ENCODE peak calls at places on chromosomes 13 and 19, in nine cellular contexts. K is ovary, B is lung, H is cardiac muscle cell, R is cardiac fibroblast, C is AG04449, W is uterus, X is fibroblast of pulmonary artery, L is spleen. U is an unnamed sample.

GRCh38 chr13:107641574-107641973 is 573.8 kb downstream of the LIG4 start:
- DNase-seq in C (no peak), H (no peak), L (no peak), K (no peak), R (no peak), W (no peak), X (no peak), B (no peak), U (no peak)

GRCh38 chr13:20359335-20359734 is 127.2 kb upstream of the GJB6 start:
- DNase-seq in H (no peak), X (peak; percentile 96), R (peak; percentile 90), C (peak; percentile 96), B (no peak), L (no peak), K (no peak), W (no peak), U (no peak)

GRCh38 chr19:7925171-7925837 is 631 bp downstream of the CTXN1 start:
- DNase-seq in X (peak; percentile 80), L (peak; percentile 92), W (peak; percentile 82), H (peak; percentile 93), B (peak; percentile 62), K (peak; percentile 76), R (peak; percentile 73), C (no peak), U (no peak)

GRCh38 chr19:28148554-28148953 is 1064.4 kb downstream of the UQCRFS1 start:
- DNase-seq in H (no peak), C (no peak), B (no peak), W (no peak), K (no peak), R (no peak), X (no peak), L (no peak), U (no peak)

GRCh38 chr13:25420161-25420560 is 48.4 kb downstream of the ATP8A2 start:
- DNase-seq in X (no peak), B (no peak), R (no peak), L (no peak), H (no peak), W (no peak), K (no peak), C (no peak), U (no peak)

GRCh38 chr13:59774511-59774911 is 389.2 kb downstream of the DIAPH3 start:
- DNase-seq in H (no peak), B (no peak), K (no peak), R (peak; percentile 63), L (no peak), C (peak; percentile 63), X (peak; percentile 63), W (no peak), U (no peak)

GRCh38 chr13:47085346-47085745 is 188.5 kb upstream of the HTR2A start:
- DNase-seq in R (no peak), H (no peak), K (no peak), L (no peak), C (peak; percentile 29), B (no peak), W (no peak), X (no peak), U (no peak)

GRCh38 chr13:98541701-98542203 is 35.2 kb downstream of the STK24 start:
- DNase-seq in K (no peak), R (no peak), X (no peak), W (no peak), B (no peak), L (no peak), C (no peak), H (no peak), U (no peak)

GRCh38 chr13:33870046-33870668 is 52.2 kb downstream of the RFC3 start:
- DNase-seq in H (no peak), R (no peak), X (no peak), B (no peak), L (no peak), C (no peak), W (no peak), K (no peak), U (peak; percentile 51)

GRCh38 chr13:89968468-89968867 is 1379.0 kb upstream of the MIR17HG start:
- DNase-seq in H (no peak), R (no peak), C (no peak), B (no peak), W (no peak), L (no peak), K (no peak), X (no peak), U (no peak)

GRCh38 chr13:89969996-89970709 is 1377.3 kb upstream of the MIR17HG start:
- DNase-seq in R (peak; percentile 4), X (peak; percentile 3), B (no peak), L (no peak), W (no peak), H (no peak), C (no peak), K (no peak), U (no peak)

GRCh38 chr13:89965252-89965651 is 1382.2 kb upstream of the MIR17HG start:
- DNase-seq in C (no peak), B (no peak), L (no peak), R (no peak), H (no peak), X (no peak), W (no peak), K (no peak), U (no peak)

GRCh38 chr13:89966524-89966923 is 1381.0 kb upstream of the MIR17HG start:
- DNase-seq in W (no peak), K (no peak), R (no peak), H (no peak), L (no peak), B (no peak), X (no peak), C (no peak), U (no peak)

DNA sequence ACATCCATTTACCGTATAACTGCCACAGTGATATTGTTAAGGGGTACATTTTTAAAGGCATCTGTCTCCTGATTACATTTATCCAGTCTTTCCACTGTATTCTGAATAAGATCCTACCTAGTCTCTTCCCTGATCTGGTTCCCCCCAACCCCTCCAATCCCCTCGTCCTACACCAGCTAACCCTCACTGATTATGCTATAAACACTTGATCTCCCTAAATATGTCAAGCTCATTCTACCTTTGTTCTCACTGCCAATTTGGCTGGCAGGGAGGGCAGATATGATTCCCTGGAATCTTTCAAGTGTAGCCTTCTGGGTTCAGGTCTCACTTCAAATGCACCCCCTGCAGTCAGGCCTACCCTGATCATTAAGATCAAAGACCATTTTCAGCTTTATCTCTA is 1379.8 kb upstream of the MIR17HG start:
- DNase-seq in W (no peak), H (no peak), R (no peak), L (no peak), C (no peak), X (no peak), B (no peak), K (no peak), U (no peak)
- TF ChIP-seq CTCF in W (no peak), H (no peak), R (no peak), L (no peak), C (no peak), X (no peak), B (no peak), K (no peak), U (no peak)

GRCh38 chr19:9727644-9728043 is 40.9 kb downstream of the ZNF846 start:
- DNase-seq in H (no peak), R (peak; percentile 51), C (no peak), B (no peak), X (peak; percentile 56), K (no peak), L (no peak), W (no peak), U (no peak)

GRCh38 chr19:9724157-9724556 is 44.4 kb downstream of the ZNF846 start:
- DNase-seq in B (no peak), W (no peak), H (no peak), L (no peak), X (no peak), K (no peak), C (no peak), R (no peak), U (no peak)

DNA sequence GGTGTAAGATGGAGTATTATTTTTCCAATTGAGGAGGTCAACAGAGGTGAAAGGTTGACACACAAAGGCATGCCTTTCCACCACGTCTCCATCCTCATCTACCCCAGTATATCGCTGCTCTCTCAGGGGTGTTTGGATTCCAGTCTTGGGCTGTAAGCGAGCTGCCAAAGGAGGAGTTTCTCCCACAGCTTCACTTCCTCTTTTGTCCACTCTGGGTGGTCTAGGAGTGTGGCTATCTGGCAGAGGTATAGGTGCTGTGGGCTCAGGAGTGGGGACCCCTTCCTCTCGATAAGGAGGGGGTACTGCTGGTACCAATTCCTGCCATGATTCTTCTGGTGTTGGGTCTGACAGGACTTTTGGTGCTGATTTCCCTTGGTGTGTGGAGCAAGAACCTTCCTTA is 39.4 kb downstream of the ZNF846 start:
- DNase-seq in H (no peak), R (no peak), B (no peak), L (no peak), K (no peak), X (no peak), W (no peak), C (no peak), U (no peak)
- H3K4me3 ChIP-seq in H (no peak overlapping the region), R (no peak overlapping the region), B (no peak overlapping the region), L (no peak overlapping the region), K (no peak overlapping the region), X (no peak overlapping the region), W (no peak overlapping the region), C (no peak overlapping the region), U (no peak overlapping the region)

GRCh38 chr13:89695343-89696257 is 1651.9 kb upstream of the MIR17HG start:
- DNase-seq in X (peak; percentile 70), B (peak; percentile 37), K (no peak), L (no peak), R (peak; percentile 63), C (no peak), H (peak; percentile 68), W (no peak), U (no peak)
- TF ChIP-seq CTCF in X (peak; percentile 86), B (peak; percentile 26), K (no peak), L (peak; percentile 12), R (peak; percentile 67), C (no peak), H (peak; percentile 71), W (no peak), U (peak; percentile 76)

GRCh38 chr13:113397606-113398425 is 33.9 kb upstream of the GRTP1 start:
- DNase-seq in R (no peak), L (no peak), X (no peak), W (no peak), C (no peak), H (peak; percentile 42), B (no peak), K (no peak), U (no peak)

GRCh38 chr13:113390874-113391497 is 27.1 kb upstream of the GRTP1 start:
- DNase-seq in R (no peak), K (no peak), W (no peak), B (no peak), C (no peak), H (no peak), X (no peak), L (no peak), U (no peak)

GRCh38 chr13:113393572-113394503 is 29.9 kb upstream of the GRTP1 start:
- DNase-seq in H (peak; percentile 90), R (peak; percentile 80), L (peak; percentile 97), X (peak; percentile 65), C (no peak), W (peak; percentile 65), B (peak; percentile 77), K (peak; percentile 77), U (no peak)

GRCh38 chr13:113387396-113387795 is 23.5 kb upstream of the GRTP1 start:
- DNase-seq in W (no peak), K (no peak), X (no peak), H (no peak), R (no peak), L (no peak), B (no peak), C (no peak), U (no peak)

DNA sequence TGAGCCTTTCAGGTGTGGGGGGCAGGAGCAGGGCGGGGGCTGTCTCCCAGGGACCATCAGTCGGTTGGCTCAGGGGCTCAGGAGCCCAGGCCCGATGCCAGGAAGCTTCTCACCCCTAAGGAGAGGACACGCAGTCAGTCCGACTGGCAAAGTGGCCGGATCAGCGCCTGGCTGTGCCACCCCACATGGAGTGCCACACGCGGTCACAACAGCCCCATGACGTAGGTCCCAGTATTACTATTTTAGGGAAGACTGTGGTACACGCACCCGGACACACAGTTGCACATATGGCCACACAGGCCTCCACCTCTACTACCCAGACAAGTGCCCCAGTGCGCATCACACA is 29.3 kb upstream of the GRTP1 start:
- DNase-seq in R (no peak), H (no peak), W (no peak), C (no peak), K (no peak), X (no peak), L (no peak), B (no peak), U (no peak)
- H3K4me3 ChIP-seq in R (peak overlapping the region; percentile 71), H (peak overlapping the region; percentile 43), W (no peak overlapping the region), C (peak overlapping the region; percentile 72), K (no peak overlapping the region), X (peak overlapping the region; percentile 68), L (peak overlapping the region; percentile 62), B (peak overlapping the region; percentile 74), U (peak overlapping the region; percentile 62)

U was measured in LNCaP clone FGC.